ENCODE peak calls at places on chromosome 14, in ten cellular contexts. Y is stomach, S is H1, U is uterus, F is body of pancreas, L is IMR-90, R is tibial nerve, Z is sigmoid colon, P is prostate gland, E is NB4. O is an unnamed sample.
A peak's percentile ranks its signal among the peaks of the same experiment; 100 is the strongest.

GRCh38 chr14:101508948-101509729 is 52.2 kb upstream of the DIO3 start:
- DNase-seq in R (no peak), F (no peak), P (no peak), Y (no peak), S (no peak), U (peak; percentile 13), Z (peak; percentile 59), L (no peak), E (no peak), O (peak; percentile 46)

GRCh38 chr14:67311868-67312267 is 47.7 kb downstream of the ATP6V1D start:
- DNase-seq in U (no peak), Z (no peak), E (no peak), P (no peak), Y (no peak), L (no peak), F (no peak), S (no peak), R (no peak), O (no peak)

GRCh38 chr14:71720978-71721624 is 211.1 kb upstream of the RGS6 start:
- DNase-seq in R (no peak), F (peak; percentile 30), Z (no peak), U (no peak), P (no peak), L (peak; percentile 85), E (peak; percentile 73), Y (no peak), S (peak; percentile 38), O (peak; percentile 65)

GRCh38 chr14:35123388-35123703 is 994 bp downstream of the PRORP start:
- DNase-seq in L (no peak), Z (no peak), U (no peak), E (peak; percentile 18), R (no peak), S (no peak), Y (no peak), F (no peak), P (no peak), O (no peak)

GRCh38 chr14:37594916-37595808 is at the start of the genes FOXA1 and TTC6:
- DNase-seq in L (peak; percentile 24), E (peak; percentile 4), P (peak; percentile 85), U (no peak), R (no peak), S (no peak), Y (peak; percentile 83), F (peak; percentile 70), Z (no peak), O (peak; percentile 76)

GRCh38 chr14:99573436-99574098 is 30.4 kb downstream of the CCDC85C start:
- DNase-seq in E (no peak), P (no peak), Y (no peak), F (no peak), R (no peak), S (no peak), U (no peak), L (no peak), Z (no peak), O (no peak)

GRCh38 chr14:52325126-52325525 is 11.0 kb downstream of the PTGER2 start:
- DNase-seq in S (no peak), Y (no peak), F (no peak), U (no peak), R (no peak), Z (no peak), E (peak; percentile 68), P (no peak), L (peak; percentile 25), O (no peak)

GRCh38 chr14:55731881-55732498 is 152.0 kb downstream of the KTN1 start:
- DNase-seq in Z (no peak), Y (peak; percentile 62), S (no peak), R (peak; percentile 42), U (no peak), E (peak; percentile 46), L (peak; percentile 24), P (no peak), F (peak; percentile 63), O (no peak)

GRCh38 chr14:55124774-55125372 is 4.2 kb upstream of the LGALS3 start:
- DNase-seq in L (no peak), E (no peak), P (no peak), Z (no peak), S (no peak), Y (no peak), U (no peak), F (no peak), R (no peak), O (no peak)

GRCh38 chr14:41586237-41586636 is 20.4 kb upstream of the LRFN5 start:
- DNase-seq in F (no peak), U (no peak), P (no peak), L (no peak), Z (no peak), S (no peak), E (no peak), Y (no peak), R (no peak), O (no peak)

GRCh38 chr14:59022144-59022543 is 166.3 kb upstream of the DAAM1 start:
- DNase-seq in L (no peak), P (no peak), U (no peak), F (no peak), E (no peak), Y (no peak), R (no peak), S (no peak), Z (no peak), O (no peak)

GRCh38 chr14:64604001-64604400 is 54.2 kb downstream of the PPP1R36 start:
- DNase-seq in Y (no peak), L (no peak), R (no peak), E (no peak), Z (no peak), P (no peak), F (no peak), S (no peak), U (no peak), O (no peak)

GRCh38 chr14:61730756-61731373 is 31.4 kb upstream of the SNAPC1 start:
- DNase-seq in R (no peak), U (no peak), L (no peak), Z (no peak), Y (no peak), S (no peak), P (no peak), F (no peak), E (peak; percentile 28), O (no peak)

DNA sequence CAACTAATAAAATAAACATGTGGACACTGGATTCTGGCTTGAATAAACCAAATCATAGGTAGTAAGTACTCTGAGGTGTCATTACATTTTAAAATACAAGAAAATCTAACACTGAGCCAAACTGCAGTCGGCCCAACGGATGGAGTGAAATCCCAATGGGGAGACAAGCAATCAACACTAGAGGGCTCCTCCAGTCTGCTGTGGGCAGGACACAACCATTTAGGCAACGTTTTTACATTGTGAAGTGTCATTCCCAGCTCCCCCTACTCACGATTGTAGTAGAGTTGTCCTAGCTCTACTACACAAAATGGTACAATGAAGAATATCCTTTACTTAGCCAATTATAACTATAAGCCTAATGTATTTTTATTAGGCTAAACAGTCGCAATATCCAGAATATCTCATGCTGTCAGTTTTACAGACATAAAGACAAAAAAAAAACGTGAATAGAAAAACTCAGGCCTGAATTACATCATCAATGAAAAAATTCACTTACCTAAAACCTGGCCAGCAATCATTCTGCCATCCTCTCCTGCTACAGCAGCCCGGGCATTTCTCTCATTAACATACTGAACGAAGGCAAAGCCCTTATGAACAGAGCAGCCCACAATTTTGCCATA is 35.7 kb downstream of the HNRNPC start:
- DNase-seq in Y (no peak), U (no peak), P (no peak), Z (no peak), E (peak; percentile 47), R (no peak), F (no peak), L (no peak), S (no peak), O (no peak)
- TF ChIP-seq CTCF in Y (no peak), U (no peak), P (no peak), Z (no peak), E (peak; percentile 39), R (no peak), F (peak; percentile 15), L (no peak), S (peak; percentile 55), O (peak; percentile 35)

DNA sequence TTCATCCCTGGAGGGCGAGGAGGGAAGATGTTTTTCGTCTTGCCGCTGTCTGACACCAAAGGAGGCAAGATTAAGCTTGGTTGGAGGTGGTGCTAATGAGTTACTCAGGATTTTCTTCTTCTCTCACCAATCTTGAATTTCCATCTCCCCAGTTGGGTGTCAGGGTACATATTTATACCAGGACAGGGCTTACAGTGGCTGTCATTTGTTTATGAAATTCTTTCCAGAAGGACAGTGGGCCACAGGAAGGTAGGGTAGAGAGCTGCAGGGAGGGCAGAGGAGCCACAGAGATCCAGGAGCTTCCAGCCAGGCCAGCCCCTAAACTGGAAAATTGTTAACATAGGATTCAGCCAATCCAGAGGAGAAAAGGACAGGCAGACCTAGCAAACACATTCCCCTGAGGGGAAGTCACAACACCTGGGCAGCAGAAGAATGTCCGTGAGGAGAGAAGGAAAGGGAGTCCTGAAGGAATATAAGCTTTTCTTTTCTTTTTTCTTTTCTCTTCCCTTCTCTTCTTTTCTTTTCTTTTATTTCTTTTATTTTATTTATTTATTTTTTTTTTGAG is 40.5 kb downstream of the IRF2BPL start:
- DNase-seq in F (no peak), S (no peak), R (no peak), Y (no peak), Z (no peak), E (no peak), P (no peak), L (no peak), U (no peak), O (no peak)
- TF ChIP-seq POLR2A in F (no peak), S (no peak), R (no peak), Y (no peak), Z (no peak), E (no peak), P (no peak), L (no peak), U (no peak), O (no peak)

DNA sequence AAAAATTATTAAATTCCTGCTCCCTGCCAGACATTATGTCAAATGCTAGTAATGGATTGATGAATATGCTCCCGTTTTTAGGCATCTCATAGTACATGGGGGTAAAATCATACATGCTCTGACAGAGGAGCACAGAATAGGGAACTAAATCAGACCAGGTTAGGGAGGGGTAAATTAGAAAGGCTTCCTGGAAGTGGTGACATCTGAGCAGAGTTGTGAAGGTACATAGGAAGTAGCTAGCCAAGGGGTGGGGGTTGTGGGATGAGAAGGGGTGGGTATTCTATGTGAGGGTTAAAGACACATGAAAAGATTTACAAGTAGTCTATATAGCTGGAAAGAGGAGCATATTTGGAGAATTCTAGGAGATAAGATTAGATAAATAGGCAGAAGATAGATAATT is 171.7 kb upstream of the FBXO33 start:
- DNase-seq in U (no peak), F (no peak), S (no peak), Y (no peak), P (no peak), R (no peak), Z (no peak), L (no peak), E (no peak), O (no peak)
- TF ChIP-seq CTCF in U (no peak), F (no peak), S (no peak), Y (no peak), P (no peak), R (no peak), Z (no peak), L (no peak), E (no peak), O (no peak)

DNA sequence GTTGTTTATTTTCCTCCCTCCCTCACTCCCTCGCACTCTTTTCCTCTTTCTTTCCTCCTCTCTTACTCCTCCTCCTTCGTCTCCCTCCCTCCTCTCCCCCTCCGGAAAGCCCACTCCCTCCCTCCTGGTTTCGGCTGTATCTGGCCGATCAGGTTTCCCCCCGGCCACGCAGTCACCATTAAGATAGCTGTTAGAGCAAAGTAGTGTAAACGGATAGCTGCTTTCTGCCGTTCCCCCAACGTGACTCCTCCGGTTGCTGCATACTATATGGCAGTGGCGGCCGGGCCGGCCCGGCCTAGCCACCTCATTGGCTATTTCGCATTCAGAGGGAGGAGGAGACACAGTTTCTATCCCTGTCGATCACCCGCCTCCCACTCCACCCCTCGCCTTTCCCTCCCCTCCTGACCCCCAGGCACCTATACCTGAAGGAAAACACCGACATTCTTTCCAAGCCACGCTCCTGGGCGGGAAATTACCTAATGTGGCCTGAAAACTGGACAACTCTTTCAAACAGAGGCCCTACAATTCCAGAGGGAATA is at the start of gene SIX4:
- DNase-seq in S (peak; percentile 78), Y (peak; percentile 78), L (peak; percentile 92), E (peak; percentile 68), P (peak; percentile 94), R (peak; percentile 14), Z (peak; percentile 87), U (peak; percentile 72), F (peak; percentile 86), O (peak; percentile 48)
- TF ChIP-seq POLR2A in S (peak; percentile 69), Y (no peak), L (peak; percentile 82), E (peak; percentile 81), P (peak; percentile 94), R (no peak), Z (peak; percentile 17), U (peak; percentile 45), F (peak; percentile 81), O (no peak)